ENCODE peak calls at places on chromosomes 12 and 14, in eight cellular contexts. K, S, R, A, O, T, N and E are unnamed samples.

GRCh38 chr14:100867631-100868315 is 35.7 kb downstream of the RTL1 start:
- DNase-seq in T (no peak), K (no peak), O (peak), R (no peak), S (no peak), A (no peak), N (no peak), E (no peak)

GRCh38 chr14:69768873-69769272 is 1.9 kb downstream of the SRSF5 start:
- DNase-seq in S (no peak), O (no peak), A (no peak), N (no peak), T (no peak), K (no peak), R (no peak), E (peak)

GRCh38 chr12:6764011-6764828 is 1.9 kb upstream of the PTMS start:
- DNase-seq in T (peak), A (peak), O (peak), K (peak), N (peak), S (peak), R (peak), E (peak)

GRCh38 chr14:54651649-54652048 is 84.7 kb downstream of the SAMD4A start:
- DNase-seq in O (no peak), A (no peak), K (peak), R (peak), N (no peak), T (no peak), S (no peak), E (no peak)

GRCh38 chr12:19850341-19851065 is 411.2 kb downstream of the AEBP2 start:
- DNase-seq in R (peak), T (no peak), A (peak), O (no peak), S (no peak), K (peak), N (no peak), E (no peak)

GRCh38 chr12:54217774-54218221 is 29.0 kb upstream of the SMUG1 start:
- DNase-seq in N (no peak), O (no peak), T (peak), A (peak), S (peak), R (peak), K (no peak), E (no peak)

GRCh38 chr12:74890237-74890599 is 319.4 kb downstream of the KCNC2 start:
- DNase-seq in R (peak), O (no peak), N (no peak), S (no peak), T (no peak), A (peak), K (peak), E (no peak)

GRCh38 chr12:121801601-121802484 is 2.0 kb upstream of the SETD1B start:
- DNase-seq in N (peak), R (peak), S (no peak), A (no peak), O (no peak), K (peak), T (no peak), E (no peak)

GRCh38 chr12:91866566-91866965 is 279.1 kb downstream of the BTG1 start:
- DNase-seq in N (no peak), R (no peak), K (no peak), A (no peak), S (no peak), T (no peak), O (no peak), E (no peak)

GRCh38 chr14:73786632-73786941 is 65.0 kb upstream of the PTGR2 start:
- DNase-seq in R (peak), N (no peak), O (peak), T (peak), A (peak), K (no peak), S (no peak), E (no peak)

GRCh38 chr12:48021485-48022179 is 17.4 kb upstream of the COL2A1 start:
- DNase-seq in O (no peak), R (no peak), S (no peak), N (peak), K (no peak), A (no peak), T (peak), E (no peak)

GRCh38 chr12:46219892-46220655 is 48.8 kb downstream of the SLC38A1 start:
- DNase-seq in O (no peak), N (peak), A (peak), T (no peak), R (peak), K (peak), S (no peak), E (no peak)

GRCh38 chr12:106766393-106766826 is 8.1 kb upstream of the RIC8B start:
- DNase-seq in N (no peak), R (peak), T (no peak), A (peak), S (no peak), K (no peak), O (peak), E (no peak)

GRCh38 chr12:102427542-102427923 is 52.8 kb downstream of the IGF1 start:
- DNase-seq in O (peak), S (no peak), A (peak), N (no peak), T (no peak), K (peak), R (peak), E (no peak)

GRCh38 chr14:23296012-23296777 is 6.5 kb downstream of the PPP1R3E start:
- DNase-seq in K (no peak), S (no peak), A (no peak), O (no peak), T (no peak), N (no peak), R (no peak), E (no peak)

GRCh38 chr12:5511644-5512584 is 80.0 kb downstream of the NTF3 start:
- DNase-seq in T (peak), R (peak), N (no peak), K (peak), A (no peak), S (no peak), O (peak), E (peak)

GRCh38 chr12:79143803-79144202 is 279.2 kb downstream of the SYT1 start:
- DNase-seq in T (no peak), R (no peak), S (no peak), O (no peak), N (no peak), K (no peak), A (no peak), E (no peak)

GRCh38 chr12:129622566-129622965 is 281.3 kb downstream of the TMEM132D start:
- DNase-seq in O (no peak), A (no peak), N (no peak), R (no peak), S (no peak), K (no peak), T (no peak), E (no peak)

GRCh38 chr12:103955811-103956514 is 9.7 kb upstream of the TDG start:
- DNase-seq in O (no peak), K (peak), S (no peak), A (no peak), N (no peak), R (peak), T (no peak), E (no peak)

GRCh38 chr12:53337998-53338397 is 1.8 kb upstream of the SP7 start:
- DNase-seq in K (no peak), S (no peak), T (no peak), R (no peak), O (peak), A (no peak), N (no peak), E (no peak)

GRCh38 chr12:75560167-75560566 is 48.8 kb upstream of the KRR1 start:
- DNase-seq in T (no peak), N (peak), S (no peak), O (no peak), A (peak), K (peak), R (peak), E (no peak)

GRCh38 chr14:28751467-28752058 is 15.0 kb upstream of the FOXG1 start:
- DNase-seq in O (no peak), A (peak), K (peak), N (peak), R (peak), S (no peak), T (peak), E (no peak)

GRCh38 chr14:94738097-94738496 is 31.8 kb downstream of the GSC start:
- DNase-seq in N (no peak), S (no peak), A (no peak), O (no peak), R (no peak), K (no peak), T (no peak), E (no peak)

GRCh38 chr12:114898159-114898558 is 214.2 kb upstream of the TBX3 start:
- DNase-seq in S (no peak), N (no peak), K (no peak), T (no peak), O (no peak), R (no peak), A (no peak), E (no peak)

GRCh38 chr14:23066855-23067744 is 9.8 kb upstream of the CDH24 start:
- DNase-seq in K (no peak), R (no peak), T (no peak), A (no peak), O (no peak), N (no peak), S (no peak), E (peak)

GRCh38 chr14:63677891-63678379 is 36.3 kb upstream of the WDR89 start:
- DNase-seq in T (no peak), O (no peak), N (peak), K (peak), S (no peak), A (no peak), R (peak), E (no peak)

GRCh38 chr14:77177623-77178185 is 3.9 kb upstream of the TMEM63C start:
- DNase-seq in N (no peak), K (no peak), R (no peak), O (no peak), S (no peak), T (no peak), A (no peak), E (no peak)

GRCh38 chr12:111453071-111453989 is 47.6 kb downstream of the SH2B3 start:
- DNase-seq in S (no peak), A (peak), O (no peak), R (no peak), T (no peak), N (no peak), K (no peak), E (peak)

GRCh38 chr14:23112359-23113178 is 6.5 kb downstream of the CEBPE start:
- DNase-seq in K (peak), A (no peak), N (no peak), S (no peak), R (peak), T (no peak), O (no peak), E (peak)

GRCh38 chr14:80606347-80606772 is 335.2 kb downstream of the CEP128 start:
- DNase-seq in N (no peak), R (no peak), S (no peak), A (no peak), K (no peak), O (no peak), T (no peak), E (no peak)

GRCh38 chr12:53959314-53959713 is 4.6 kb downstream of the HOXC12 start:
- DNase-seq in K (no peak), N (no peak), R (no peak), A (no peak), T (no peak), S (no peak), O (no peak), E (no peak)

GRCh38 chr14:69077841-69078240 is 75.1 kb downstream of the DCAF5 start:
- DNase-seq in R (peak), S (no peak), T (no peak), N (peak), K (peak), A (no peak), O (no peak), E (no peak)

GRCh38 chr14:96574633-96575191 is 72.5 kb downstream of the PAPOLA start:
- DNase-seq in T (no peak), S (no peak), R (peak), A (no peak), N (no peak), O (no peak), K (peak), E (no peak)

GRCh38 chr14:95515523-95516517 is 630 bp downstream of the SYNE3 start:
- DNase-seq in O (peak), A (peak), K (peak), S (peak), T (peak), R (peak), N (no peak), E (peak)

GRCh38 chr12:113476093-113476986 is 4.7 kb upstream of the LHX5 start:
- DNase-seq in S (no peak), N (no peak), A (no peak), O (no peak), K (no peak), T (no peak), R (no peak), E (no peak)